ENCODE peak calls at places on chromosomes 1 and 21, in nine cellular contexts. One of them, this sample, is unnamed.

GRCh38 chr1:104671684-104672353 is 922.1 kb downstream of the AMY1C start:
- DNase-seq in GM12878: no peak
- DNase-seq in prostate gland: no peak
- DNase-seq in testis: no peak
- DNase-seq in astrocyte of the spinal cord: no peak
- DNase-seq in A673: peak; percentile 37
- DNase-seq in fibroblast of pulmonary artery: no peak
- DNase-seq in sigmoid colon: no peak
- DNase-seq in choroid plexus epithelial cell: no peak
- DNase-seq in this sample: no peak

GRCh38 chr1:54054438-54054749 is 986 bp downstream of the TCEANC2 start:
- DNase-seq in fibroblast of pulmonary artery: no peak
- DNase-seq in choroid plexus epithelial cell: no peak
- DNase-seq in sigmoid colon: no peak
- DNase-seq in astrocyte of the spinal cord: no peak
- DNase-seq in A673: no peak
- DNase-seq in prostate gland: no peak
- DNase-seq in GM12878: no peak
- DNase-seq in testis: no peak
- DNase-seq in this sample: no peak

GRCh38 chr1:206479164-206480125 is 9.2 kb downstream of the IKBKE start:
- DNase-seq in sigmoid colon: peak; percentile 82
- DNase-seq in choroid plexus epithelial cell: peak; percentile 91
- DNase-seq in prostate gland: peak; percentile 66
- DNase-seq in testis: peak; percentile 85
- DNase-seq in A673: peak; percentile 82
- DNase-seq in GM12878: no peak
- DNase-seq in astrocyte of the spinal cord: peak; percentile 80
- DNase-seq in fibroblast of pulmonary artery: peak; percentile 88
- DNase-seq in this sample: no peak

GRCh38 chr21:28908351-28908750 is 84.3 kb downstream of the LTN1 start:
- DNase-seq in GM12878: no peak
- DNase-seq in astrocyte of the spinal cord: no peak
- DNase-seq in choroid plexus epithelial cell: no peak
- DNase-seq in fibroblast of pulmonary artery: no peak
- DNase-seq in prostate gland: no peak
- DNase-seq in testis: no peak
- DNase-seq in A673: no peak
- DNase-seq in sigmoid colon: no peak
- DNase-seq in this sample: no peak

GRCh38 chr1:167249702-167250101 is 29.0 kb downstream of the POU2F1 start:
- DNase-seq in astrocyte of the spinal cord: no peak
- DNase-seq in fibroblast of pulmonary artery: no peak
- DNase-seq in sigmoid colon: no peak
- DNase-seq in GM12878: no peak
- DNase-seq in testis: no peak
- DNase-seq in prostate gland: no peak
- DNase-seq in A673: no peak
- DNase-seq in choroid plexus epithelial cell: no peak
- DNase-seq in this sample: no peak

GRCh38 chr1:174324939-174325338 is 122.8 kb upstream of the GPR52 start:
- DNase-seq in astrocyte of the spinal cord: no peak
- DNase-seq in testis: no peak
- DNase-seq in A673: no peak
- DNase-seq in choroid plexus epithelial cell: no peak
- DNase-seq in sigmoid colon: no peak
- DNase-seq in GM12878: no peak
- DNase-seq in prostate gland: no peak
- DNase-seq in fibroblast of pulmonary artery: no peak
- DNase-seq in this sample: no peak

GRCh38 chr1:117534995-117535467 is 70.8 kb upstream of the TENT5C start:
- DNase-seq in astrocyte of the spinal cord: peak; percentile 51
- DNase-seq in choroid plexus epithelial cell: peak; percentile 83
- DNase-seq in fibroblast of pulmonary artery: peak; percentile 80
- DNase-seq in testis: peak; percentile 37
- DNase-seq in prostate gland: peak; percentile 58
- DNase-seq in A673: peak; percentile 82
- DNase-seq in GM12878: peak; percentile 28
- DNase-seq in sigmoid colon: no peak
- DNase-seq in this sample: peak; percentile 55

GRCh38 chr1:180020017-180020416 is 65.4 kb downstream of the CEP350 start:
- DNase-seq in GM12878: no peak
- DNase-seq in choroid plexus epithelial cell: no peak
- DNase-seq in A673: no peak
- DNase-seq in testis: no peak
- DNase-seq in astrocyte of the spinal cord: no peak
- DNase-seq in sigmoid colon: no peak
- DNase-seq in fibroblast of pulmonary artery: no peak
- DNase-seq in prostate gland: no peak
- DNase-seq in this sample: no peak

GRCh38 chr1:73839922-73840321 is 358.1 kb downstream of the LRRIQ3 start:
- DNase-seq in prostate gland: no peak
- DNase-seq in testis: peak; percentile 47
- DNase-seq in astrocyte of the spinal cord: peak; percentile 4
- DNase-seq in fibroblast of pulmonary artery: peak; percentile 9
- DNase-seq in sigmoid colon: no peak
- DNase-seq in choroid plexus epithelial cell: peak; percentile 1
- DNase-seq in GM12878: no peak
- DNase-seq in A673: peak; percentile 43
- DNase-seq in this sample: no peak
- TF ChIP-seq CTCF in prostate gland: no peak
- TF ChIP-seq CTCF in testis: peak; percentile 26
- TF ChIP-seq CTCF in astrocyte of the spinal cord: peak; percentile 21
- TF ChIP-seq CTCF in fibroblast of pulmonary artery: peak; percentile 22
- TF ChIP-seq CTCF in sigmoid colon: no peak
- TF ChIP-seq CTCF in choroid plexus epithelial cell: peak; percentile 15
- TF ChIP-seq CTCF in GM12878: peak; percentile 23
- TF ChIP-seq CTCF in A673: peak; percentile 66
- TF ChIP-seq CTCF in this sample: peak; percentile 32

DNA sequence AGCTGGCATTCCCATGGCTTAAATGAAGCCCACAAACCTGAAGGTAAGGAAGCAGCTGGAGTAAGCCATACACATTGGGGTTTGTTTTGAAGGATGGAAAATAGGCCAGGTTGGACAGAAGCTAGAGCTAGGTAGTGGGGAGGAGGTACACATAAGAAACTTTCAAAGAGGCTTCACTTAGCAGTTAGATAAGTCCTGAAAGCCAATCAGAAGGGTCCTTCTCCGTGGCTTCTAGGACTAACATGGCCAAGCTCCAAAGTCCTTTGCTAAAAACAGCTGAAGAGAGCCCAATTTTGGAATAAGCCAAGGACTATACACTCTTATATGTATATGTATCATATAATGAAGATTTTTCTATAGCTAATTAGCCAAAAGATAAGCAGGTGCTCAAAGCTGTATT is 1.8 kb downstream of the EYA3 start:
- DNase-seq in GM12878: no peak
- DNase-seq in prostate gland: no peak
- DNase-seq in testis: no peak
- DNase-seq in fibroblast of pulmonary artery: no peak
- DNase-seq in astrocyte of the spinal cord: no peak
- DNase-seq in choroid plexus epithelial cell: no peak
- DNase-seq in A673: no peak
- DNase-seq in sigmoid colon: no peak
- DNase-seq in this sample: no peak
- H3K4me3 ChIP-seq in GM12878: no peak overlapping the region
- H3K4me3 ChIP-seq in prostate gland: no peak overlapping the region
- H3K4me3 ChIP-seq in testis: no peak overlapping the region
- H3K4me3 ChIP-seq in fibroblast of pulmonary artery: peak overlapping the region; percentile 84
- H3K4me3 ChIP-seq in astrocyte of the spinal cord: no peak overlapping the region
- H3K4me3 ChIP-seq in choroid plexus epithelial cell: no peak overlapping the region
- H3K4me3 ChIP-seq in A673: peak overlapping the region; percentile 77
- H3K4me3 ChIP-seq in sigmoid colon: no peak overlapping the region
- H3K4me3 ChIP-seq in this sample: peak overlapping the region; percentile 77

DNA sequence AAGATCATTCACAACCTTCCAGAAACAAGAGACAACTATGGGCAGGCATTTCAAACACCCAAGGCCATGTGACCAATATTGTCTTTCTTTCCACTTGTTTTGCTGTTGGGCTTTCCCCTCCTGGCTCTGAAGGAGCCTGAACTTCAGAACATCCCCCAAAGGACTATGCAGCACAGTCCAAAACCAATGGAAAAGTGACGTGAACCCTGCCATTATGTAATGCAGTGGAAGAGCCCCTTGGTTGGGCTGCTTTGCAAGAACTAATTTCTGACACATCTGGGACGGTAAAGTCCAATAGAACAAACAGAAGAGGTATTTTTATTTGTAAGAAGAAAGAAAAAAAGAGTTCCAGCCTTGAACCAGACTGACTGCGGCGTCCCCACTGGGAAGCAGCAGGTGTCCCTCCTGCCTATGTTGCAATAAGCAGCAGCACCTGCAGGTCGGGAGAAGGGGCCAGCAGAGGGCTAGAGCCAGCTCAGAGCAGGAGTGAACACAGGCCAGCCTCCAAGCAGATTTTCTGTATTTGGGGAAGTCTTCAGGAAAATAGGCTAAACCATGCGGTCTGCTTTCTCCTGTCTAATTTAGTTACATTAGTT is 116.7 kb downstream of the CDC7 start:
- DNase-seq in prostate gland: no peak
- DNase-seq in choroid plexus epithelial cell: peak; percentile 72
- DNase-seq in A673: peak; percentile 17
- DNase-seq in sigmoid colon: peak; percentile 84
- DNase-seq in astrocyte of the spinal cord: peak; percentile 32
- DNase-seq in fibroblast of pulmonary artery: no peak
- DNase-seq in testis: peak; percentile 63
- DNase-seq in GM12878: no peak
- DNase-seq in this sample: no peak
- TF ChIP-seq CTCF in prostate gland: no peak
- TF ChIP-seq CTCF in choroid plexus epithelial cell: peak; percentile 55
- TF ChIP-seq CTCF in A673: peak; percentile 12
- TF ChIP-seq CTCF in sigmoid colon: no peak
- TF ChIP-seq CTCF in astrocyte of the spinal cord: peak; percentile 25
- TF ChIP-seq CTCF in fibroblast of pulmonary artery: no peak
- TF ChIP-seq CTCF in testis: peak; percentile 10
- TF ChIP-seq CTCF in GM12878: peak; percentile 14
- TF ChIP-seq CTCF in this sample: peak; percentile 29

GRCh38 chr1:68233202-68233601 is 879 bp upstream of the WLS start:
- DNase-seq in prostate gland: no peak
- DNase-seq in choroid plexus epithelial cell: no peak
- DNase-seq in A673: no peak
- DNase-seq in fibroblast of pulmonary artery: no peak
- DNase-seq in sigmoid colon: no peak
- DNase-seq in GM12878: no peak
- DNase-seq in testis: no peak
- DNase-seq in astrocyte of the spinal cord: no peak
- DNase-seq in this sample: no peak
- H3K4me3 ChIP-seq in prostate gland: peak overlapping the region; percentile 81
- H3K4me3 ChIP-seq in choroid plexus epithelial cell: peak overlapping the region; percentile 79
- H3K4me3 ChIP-seq in A673: peak overlapping the region; percentile 71
- H3K4me3 ChIP-seq in fibroblast of pulmonary artery: peak overlapping the region; percentile 95
- H3K4me3 ChIP-seq in sigmoid colon: peak overlapping the region; percentile 79
- H3K4me3 ChIP-seq in GM12878: no peak overlapping the region
- H3K4me3 ChIP-seq in testis: peak overlapping the region; percentile 83
- H3K4me3 ChIP-seq in astrocyte of the spinal cord: peak overlapping the region; percentile 87
- H3K4me3 ChIP-seq in this sample: no peak overlapping the region

GRCh38 chr1:150225546-150225945 is 10.4 kb downstream of the ANP32E start:
- DNase-seq in fibroblast of pulmonary artery: no peak
- DNase-seq in astrocyte of the spinal cord: no peak
- DNase-seq in testis: no peak
- DNase-seq in sigmoid colon: no peak
- DNase-seq in GM12878: no peak
- DNase-seq in A673: no peak
- DNase-seq in choroid plexus epithelial cell: no peak
- DNase-seq in prostate gland: no peak
- DNase-seq in this sample: no peak

GRCh38 chr1:150227228-150227627 is 8.7 kb downstream of the ANP32E start:
- DNase-seq in choroid plexus epithelial cell: no peak
- DNase-seq in sigmoid colon: no peak
- DNase-seq in A673: no peak
- DNase-seq in GM12878: no peak
- DNase-seq in astrocyte of the spinal cord: no peak
- DNase-seq in prostate gland: no peak
- DNase-seq in fibroblast of pulmonary artery: no peak
- DNase-seq in testis: no peak
- DNase-seq in this sample: no peak

GRCh38 chr1:150221552-150221951 is 14.4 kb downstream of the ANP32E start:
- DNase-seq in sigmoid colon: no peak
- DNase-seq in A673: peak; percentile 67
- DNase-seq in astrocyte of the spinal cord: peak; percentile 36
- DNase-seq in GM12878: no peak
- DNase-seq in testis: no peak
- DNase-seq in prostate gland: no peak
- DNase-seq in choroid plexus epithelial cell: peak; percentile 71
- DNase-seq in fibroblast of pulmonary artery: peak; percentile 53
- DNase-seq in this sample: no peak

DNA sequence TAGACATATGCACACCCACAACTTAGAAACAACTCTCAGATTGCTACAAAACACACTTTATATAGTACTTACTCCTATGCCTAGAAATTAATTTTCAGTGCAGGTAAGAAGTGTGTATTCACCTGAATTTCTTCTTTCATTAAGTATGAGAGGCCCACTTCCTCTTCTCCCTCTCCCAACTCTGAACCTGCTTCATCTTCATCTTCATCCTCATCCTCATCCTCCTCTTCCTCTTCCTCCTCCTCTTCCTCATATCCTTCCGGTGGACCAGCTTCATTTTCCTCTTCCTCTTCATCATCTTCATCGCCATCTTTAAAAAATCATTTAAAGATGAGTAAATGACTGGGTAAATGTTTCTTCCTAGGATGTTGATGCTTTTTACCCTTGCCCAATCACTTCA is 9.4 kb downstream of the ANP32E start:
- DNase-seq in A673: no peak
- DNase-seq in astrocyte of the spinal cord: no peak
- DNase-seq in prostate gland: no peak
- DNase-seq in GM12878: no peak
- DNase-seq in sigmoid colon: no peak
- DNase-seq in testis: no peak
- DNase-seq in fibroblast of pulmonary artery: no peak
- DNase-seq in choroid plexus epithelial cell: no peak
- DNase-seq in this sample: no peak
- TF ChIP-seq CTCF in A673: no peak
- TF ChIP-seq CTCF in astrocyte of the spinal cord: no peak
- TF ChIP-seq CTCF in prostate gland: no peak
- TF ChIP-seq CTCF in GM12878: no peak
- TF ChIP-seq CTCF in sigmoid colon: no peak
- TF ChIP-seq CTCF in testis: no peak
- TF ChIP-seq CTCF in fibroblast of pulmonary artery: no peak
- TF ChIP-seq CTCF in choroid plexus epithelial cell: no peak
- TF ChIP-seq CTCF in this sample: no peak

This sample was measured in GM12864.